ENCODE peak calls at places on chromosomes 16 and 17, in five cellular contexts. One of them, this sample, is unnamed.

GRCh38 chr17:42153919-42154491 is 784 bp downstream of the RAB5C start:
- DNase-seq in lung: no peak
- DNase-seq in heart left ventricle: no peak
- DNase-seq in foreskin fibroblast: no peak
- DNase-seq in OCI-LY7: no peak
- DNase-seq in this sample: no peak

GRCh38 chr17:77875881-77876509 is 82.5 kb upstream of the TNRC6C start:
- DNase-seq in foreskin fibroblast: no peak
- DNase-seq in OCI-LY7: peak
- DNase-seq in lung: no peak
- DNase-seq in heart left ventricle: peak
- DNase-seq in this sample: no peak

GRCh38 chr17:31654936-31655335 is 204.1 kb downstream of the COPRS start:
- DNase-seq in lung: no peak
- DNase-seq in foreskin fibroblast: no peak
- DNase-seq in heart left ventricle: peak
- DNase-seq in OCI-LY7: no peak
- DNase-seq in this sample: no peak

GRCh38 chr16:48409839-48410610 is 24.8 kb upstream of the SIAH1 start:
- DNase-seq in lung: peak
- DNase-seq in foreskin fibroblast: peak
- DNase-seq in OCI-LY7: no peak
- DNase-seq in heart left ventricle: no peak
- DNase-seq in this sample: peak

GRCh38 chr17:75394332-75394918 is 11.1 kb downstream of the GRB2 start:
- DNase-seq in OCI-LY7: peak
- DNase-seq in heart left ventricle: no peak
- DNase-seq in lung: no peak
- DNase-seq in foreskin fibroblast: no peak
- DNase-seq in this sample: no peak

GRCh38 chr16:69334696-69335095 is 4.3 kb upstream of the PDF start:
- DNase-seq in foreskin fibroblast: no peak
- DNase-seq in lung: no peak
- DNase-seq in OCI-LY7: no peak
- DNase-seq in heart left ventricle: peak
- DNase-seq in this sample: no peak

GRCh38 chr17:75517277-75517865 is 1.0 kb downstream of the TSEN54 start:
- DNase-seq in heart left ventricle: no peak
- DNase-seq in OCI-LY7: peak
- DNase-seq in foreskin fibroblast: no peak
- DNase-seq in lung: no peak
- DNase-seq in this sample: no peak

GRCh38 chr16:77288222-77288621 is 89.0 kb downstream of the SYCE1L start:
- DNase-seq in lung: no peak
- DNase-seq in OCI-LY7: no peak
- DNase-seq in heart left ventricle: no peak
- DNase-seq in foreskin fibroblast: peak
- DNase-seq in this sample: peak

GRCh38 chr17:72714357-72714966 is 378.0 kb downstream of the SLC39A11 start:
- DNase-seq in foreskin fibroblast: no peak
- DNase-seq in heart left ventricle: no peak
- DNase-seq in OCI-LY7: no peak
- DNase-seq in lung: no peak
- DNase-seq in this sample: no peak

GRCh38 chr17:40020146-40020545 is 4.9 kb downstream of the CSF3 start:
- DNase-seq in OCI-LY7: no peak
- DNase-seq in foreskin fibroblast: no peak
- DNase-seq in lung: no peak
- DNase-seq in heart left ventricle: no peak
- DNase-seq in this sample: no peak

GRCh38 chr17:63295288-63295687 is 150.8 kb downstream of the CYB561 start:
- DNase-seq in heart left ventricle: no peak
- DNase-seq in foreskin fibroblast: no peak
- DNase-seq in OCI-LY7: no peak
- DNase-seq in lung: no peak
- DNase-seq in this sample: no peak

GRCh38 chr17:30790279-30790678 is 34.2 kb downstream of the CRLF3 start:
- DNase-seq in heart left ventricle: no peak
- DNase-seq in lung: no peak
- DNase-seq in OCI-LY7: no peak
- DNase-seq in foreskin fibroblast: no peak
- DNase-seq in this sample: no peak

GRCh38 chr17:82012482-82013295 is 10.0 kb downstream of the CENPX start:
- DNase-seq in OCI-LY7: no peak
- DNase-seq in foreskin fibroblast: no peak
- DNase-seq in lung: peak
- DNase-seq in heart left ventricle: peak
- DNase-seq in this sample: no peak

GRCh38 chr16:55297062-55297909 is 26.7 kb upstream of the IRX6 start:
- DNase-seq in foreskin fibroblast: no peak
- DNase-seq in OCI-LY7: no peak
- DNase-seq in heart left ventricle: no peak
- DNase-seq in lung: no peak
- DNase-seq in this sample: no peak

GRCh38 chr16:88999457-89000206 is 22.6 kb upstream of the CBFA2T3 start:
- DNase-seq in lung: no peak
- DNase-seq in foreskin fibroblast: no peak
- DNase-seq in heart left ventricle: no peak
- DNase-seq in OCI-LY7: peak
- DNase-seq in this sample: no peak

GRCh38 chr17:32696426-32696825 is 180.5 kb downstream of the MYO1D start:
- DNase-seq in OCI-LY7: no peak
- DNase-seq in foreskin fibroblast: no peak
- DNase-seq in lung: no peak
- DNase-seq in heart left ventricle: no peak
- DNase-seq in this sample: no peak

GRCh38 chr17:32695864-32696263 is 181.1 kb downstream of the MYO1D start:
- DNase-seq in heart left ventricle: no peak
- DNase-seq in foreskin fibroblast: no peak
- DNase-seq in OCI-LY7: no peak
- DNase-seq in lung: no peak
- DNase-seq in this sample: no peak

GRCh38 chr17:32699247-32699646 is 177.7 kb downstream of the MYO1D start:
- DNase-seq in heart left ventricle: no peak
- DNase-seq in lung: no peak
- DNase-seq in OCI-LY7: no peak
- DNase-seq in foreskin fibroblast: no peak
- DNase-seq in this sample: no peak

GRCh38 chr17:32697728-32698625 is 178.9 kb downstream of the MYO1D start:
- DNase-seq in lung: no peak
- DNase-seq in foreskin fibroblast: no peak
- DNase-seq in heart left ventricle: no peak
- DNase-seq in OCI-LY7: no peak
- DNase-seq in this sample: no peak

DNA sequence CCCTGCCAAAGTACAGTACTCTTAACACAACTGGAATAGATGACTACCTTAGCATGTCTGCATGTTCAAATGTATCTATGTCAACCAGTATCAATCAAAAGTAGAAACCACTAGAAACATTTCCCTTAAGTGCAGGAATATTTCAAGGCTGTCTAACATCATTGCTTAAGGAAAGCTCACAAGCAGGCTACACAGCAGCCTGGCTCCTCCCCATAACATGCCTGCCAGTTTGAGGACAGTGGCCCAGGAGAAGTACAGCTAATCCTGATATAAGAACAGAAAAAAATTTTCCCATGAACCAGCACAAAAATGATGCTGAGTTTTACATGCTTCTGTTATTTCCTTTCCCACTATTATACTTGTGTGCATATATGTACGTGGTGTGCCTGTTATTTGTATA is 175.1 kb downstream of the MYO1D start:
- DNase-seq in OCI-LY7: no peak
- DNase-seq in lung: no peak
- DNase-seq in heart left ventricle: no peak
- DNase-seq in foreskin fibroblast: no peak
- DNase-seq in this sample: no peak
- TF ChIP-seq CTCF in OCI-LY7: no peak
- TF ChIP-seq CTCF in lung: no peak
- TF ChIP-seq CTCF in heart left ventricle: no peak
- TF ChIP-seq CTCF in foreskin fibroblast: no peak
- TF ChIP-seq CTCF in this sample: no peak

GRCh38 chr17:848402-848801 is 66.2 kb downstream of the MRM3 start:
- DNase-seq in lung: no peak
- DNase-seq in heart left ventricle: no peak
- DNase-seq in foreskin fibroblast: no peak
- DNase-seq in OCI-LY7: no peak
- DNase-seq in this sample: no peak

GRCh38 chr17:850086-850827 is 68.1 kb downstream of the MRM3 start:
- DNase-seq in OCI-LY7: no peak
- DNase-seq in lung: no peak
- DNase-seq in foreskin fibroblast: no peak
- DNase-seq in heart left ventricle: no peak
- DNase-seq in this sample: no peak

GRCh38 chr17:851986-852385 is 69.8 kb downstream of the MRM3 start:
- DNase-seq in foreskin fibroblast: no peak
- DNase-seq in heart left ventricle: no peak
- DNase-seq in lung: no peak
- DNase-seq in OCI-LY7: no peak
- DNase-seq in this sample: no peak

GRCh38 chr17:850828-851759 is 68.9 kb downstream of the MRM3 start:
- DNase-seq in heart left ventricle: peak
- DNase-seq in lung: no peak
- DNase-seq in foreskin fibroblast: peak
- DNase-seq in OCI-LY7: no peak
- DNase-seq in this sample: no peak

DNA sequence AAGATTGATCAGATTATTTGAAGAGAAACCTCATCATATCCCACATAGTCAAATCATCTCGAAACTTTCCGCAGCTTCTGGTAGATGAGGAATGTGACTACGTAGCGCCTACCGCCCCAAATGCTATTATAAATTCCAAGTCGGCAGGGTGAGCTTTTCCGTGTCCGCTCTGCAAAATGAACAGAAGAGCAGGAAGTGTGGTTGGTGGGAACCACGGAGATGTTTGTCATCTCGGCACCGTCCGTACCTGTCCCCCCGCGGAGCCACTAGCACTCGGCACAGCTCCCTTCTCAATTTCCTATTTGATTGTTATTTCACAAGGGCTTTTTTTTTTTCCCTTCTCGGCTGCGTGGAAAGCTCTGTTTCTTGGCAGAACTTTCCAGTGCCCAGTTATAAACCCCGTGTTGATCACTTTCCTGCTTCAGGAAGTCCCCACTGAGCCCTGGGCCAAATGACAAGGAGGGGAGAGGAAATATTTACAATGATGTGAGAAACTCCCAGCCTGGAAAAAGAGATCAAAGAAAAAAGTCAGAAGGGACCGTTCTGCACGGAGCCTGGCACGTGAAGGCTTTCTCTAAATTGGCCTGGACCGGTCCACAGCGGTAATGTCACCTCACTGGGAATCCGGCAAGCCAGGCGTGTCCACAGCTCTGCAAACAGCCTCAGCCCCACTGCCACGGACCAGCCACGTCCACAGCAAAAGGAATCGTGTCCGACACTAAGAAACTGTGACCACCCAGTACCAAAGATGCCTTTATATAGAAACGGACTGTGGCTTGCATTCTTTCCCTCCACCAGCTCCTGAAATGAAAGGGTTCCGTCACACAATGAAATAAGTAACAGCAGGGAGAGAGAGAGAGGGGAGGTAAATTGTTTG is 65.0 kb downstream of the MRM3 start:
- DNase-seq in foreskin fibroblast: no peak
- DNase-seq in OCI-LY7: no peak
- DNase-seq in heart left ventricle: no peak
- DNase-seq in lung: no peak
- DNase-seq in this sample: no peak
- H3K4me3 ChIP-seq in foreskin fibroblast: peak
- H3K4me3 ChIP-seq in OCI-LY7: no peak
- H3K4me3 ChIP-seq in heart left ventricle: peak
- H3K4me3 ChIP-seq in lung: no peak
- H3K4me3 ChIP-seq in this sample: no peak

GRCh38 chr16:84948855-84949610 is 62.3 kb downstream of the ZDHHC7 start:
- DNase-seq in heart left ventricle: no peak
- DNase-seq in foreskin fibroblast: no peak
- DNase-seq in OCI-LY7: no peak
- DNase-seq in lung: no peak
- DNase-seq in this sample: no peak

GRCh38 chr16:84949776-84950436 is 61.4 kb downstream of the ZDHHC7 start:
- DNase-seq in OCI-LY7: no peak
- DNase-seq in heart left ventricle: no peak
- DNase-seq in lung: no peak
- DNase-seq in foreskin fibroblast: no peak
- DNase-seq in this sample: no peak

GRCh38 chr16:84953051-84953746 is 58.1 kb downstream of the ZDHHC7 start:
- DNase-seq in lung: no peak
- DNase-seq in foreskin fibroblast: no peak
- DNase-seq in heart left ventricle: no peak
- DNase-seq in OCI-LY7: no peak
- DNase-seq in this sample: no peak

GRCh38 chr16:84952335-84953050 is 58.8 kb downstream of the ZDHHC7 start:
- DNase-seq in lung: peak
- DNase-seq in foreskin fibroblast: peak
- DNase-seq in heart left ventricle: peak
- DNase-seq in OCI-LY7: peak
- DNase-seq in this sample: peak

DNA sequence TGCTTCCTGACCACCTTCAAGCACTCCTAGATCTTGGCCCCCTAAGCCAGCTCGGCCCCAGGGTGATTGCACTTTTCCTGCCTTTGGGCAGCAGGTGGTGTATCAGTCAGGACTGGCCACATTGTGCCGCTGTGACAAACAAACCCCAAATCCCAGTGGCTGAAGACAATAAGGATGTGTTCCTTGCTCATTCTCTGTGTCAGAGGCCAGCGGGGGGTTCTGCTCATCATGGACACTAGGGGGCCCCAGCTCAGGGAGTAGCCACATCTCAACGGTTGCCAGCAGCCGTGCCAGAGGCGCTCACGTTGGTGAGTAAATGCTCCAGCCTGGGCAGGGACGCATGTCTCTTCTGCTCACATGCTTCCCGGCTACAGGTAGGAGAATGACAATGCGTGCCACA is 60.4 kb downstream of the ZDHHC7 start:
- DNase-seq in lung: no peak
- DNase-seq in foreskin fibroblast: no peak
- DNase-seq in heart left ventricle: no peak
- DNase-seq in OCI-LY7: peak
- DNase-seq in this sample: no peak
- TF ChIP-seq CTCF in lung: no peak
- TF ChIP-seq CTCF in foreskin fibroblast: no peak
- TF ChIP-seq CTCF in heart left ventricle: no peak
- TF ChIP-seq CTCF in OCI-LY7: peak
- TF ChIP-seq CTCF in this sample: peak

DNA sequence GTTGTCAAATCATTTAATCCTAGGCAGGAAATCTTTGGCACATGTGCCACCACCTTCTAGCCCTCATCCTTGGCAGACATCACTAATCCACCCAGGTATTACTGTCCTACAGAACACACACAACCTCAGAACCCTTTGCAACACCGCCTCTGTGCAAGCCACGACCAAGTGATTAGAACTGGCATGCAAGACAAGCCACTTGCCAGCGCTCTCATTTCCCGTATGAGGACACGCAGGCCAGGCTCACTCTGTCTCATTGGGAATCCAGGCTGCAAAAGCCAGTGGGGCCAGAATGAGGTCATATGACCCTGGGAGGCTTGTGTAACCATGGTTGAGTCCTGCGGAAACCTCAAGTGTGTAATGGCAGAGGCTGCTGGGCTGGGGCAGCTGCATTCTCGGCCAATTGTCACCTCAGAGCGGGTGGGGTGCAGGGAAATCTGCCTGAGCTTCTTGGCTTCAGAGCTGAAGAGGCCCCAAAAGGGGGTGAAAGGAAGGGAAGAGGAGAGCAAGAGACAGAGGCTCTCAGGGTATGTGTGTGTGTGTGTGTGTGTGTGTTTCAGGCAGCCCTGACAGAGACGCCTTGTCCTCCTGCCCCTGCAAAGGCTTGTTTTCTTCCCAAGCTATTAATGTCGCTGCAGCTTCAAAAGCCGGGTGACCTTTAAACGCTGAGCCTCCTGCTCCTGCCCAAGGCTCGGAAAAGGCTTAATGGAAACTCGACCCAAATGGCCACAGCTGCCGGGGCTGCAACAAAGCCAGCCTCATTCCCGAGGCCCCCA is 43.2 kb upstream of the MRPS23 start:
- DNase-seq in foreskin fibroblast: peak
- DNase-seq in OCI-LY7: no peak
- DNase-seq in lung: peak
- DNase-seq in heart left ventricle: peak
- DNase-seq in this sample: peak
- H3K4me3 ChIP-seq in foreskin fibroblast: peak
- H3K4me3 ChIP-seq in OCI-LY7: no peak
- H3K4me3 ChIP-seq in lung: no peak
- H3K4me3 ChIP-seq in heart left ventricle: peak
- H3K4me3 ChIP-seq in this sample: peak

This sample was measured in AG09309.